ENCODE peak calls at places on chromosome 19, in nine cellular contexts. H is NCI-H2081, G is NCI-H526 treated with DMSO at 0.1 percent for 48 hours, D is amniotic stem cell, Y is GM23338, C is B cell, P is heart left ventricle, I is AG10803, S is NCI-H2171 treated with DMSO at 0.1 percent for 48 hours. K is an unnamed sample.

GRCh38 chr19:47435196-47435595 is 15.9 kb upstream of the MEIS3 start:
- DNase-seq in H (no peak), G (no peak), D (no peak), Y (no peak), C (no peak), P (no peak), I (no peak), S (no peak), K (no peak)

GRCh38 chr19:17420267-17420924 is 549 bp downstream of the MVB12A start:
- DNase-seq in H (no peak), G (no peak), D (no peak), Y (peak; percentile 68), C (no peak), P (peak; percentile 47), I (no peak), S (peak; percentile 18), K (peak; percentile 71)

GRCh38 chr19:15419413-15420025 is 731 bp upstream of the AKAP8L start:
- DNase-seq in H (no peak), G (no peak), D (no peak), Y (no peak), C (no peak), P (peak; percentile 22), I (peak; percentile 39), S (no peak), K (no peak)

GRCh38 chr19:39163621-39164020 is 33.1 kb upstream of the NCCRP1 start:
- DNase-seq in H (no peak), G (no peak), D (no peak), Y (no peak), C (no peak), P (no peak), I (no peak), S (no peak), K (no peak)

GRCh38 chr19:6220385-6221191 is 59.2 kb downstream of the MLLT1 start:
- DNase-seq in H (no peak), G (no peak), D (no peak), Y (no peak), C (no peak), P (no peak), I (peak; percentile 84), S (no peak), K (peak; percentile 82)

GRCh38 chr19:4352701-4353121 is 9.3 kb downstream of the MPND start:
- DNase-seq in H (peak; percentile 18), G (no peak), D (no peak), Y (peak; percentile 87), C (peak; percentile 70), P (no peak), I (peak; percentile 64), S (peak; percentile 64), K (no peak)

GRCh38 chr19:29831041-29831548 is 19.3 kb downstream of the CCNE1 start:
- DNase-seq in H (no peak), G (no peak), D (no peak), Y (no peak), C (no peak), P (no peak), I (no peak), S (no peak), K (no peak)

GRCh38 chr19:39261704-39262103 is 6.5 kb upstream of the IFNL2 start:
- DNase-seq in H (no peak), G (no peak), D (no peak), Y (no peak), C (no peak), P (no peak), I (no peak), S (no peak), K (no peak)

GRCh38 chr19:35704218-35704617 is at the start of gene ZBTB32:
- DNase-seq in H (no peak), G (no peak), D (no peak), Y (peak; percentile 90), C (no peak), P (peak; percentile 61), I (peak; percentile 51), S (no peak), K (no peak)

GRCh38 chr19:35439921-35440320 is 8.1 kb upstream of the FFAR2 start:
- DNase-seq in H (no peak), G (no peak), D (no peak), Y (no peak), C (no peak), P (no peak), I (no peak), S (no peak), K (no peak)

GRCh38 chr19:55686311-55687050 is 11.5 kb downstream of the EPN1 start:
- DNase-seq in H (no peak), G (no peak), D (no peak), Y (no peak), C (no peak), P (peak; percentile 21), I (no peak), S (no peak), K (no peak)

GRCh38 chr19:14031719-14032480 is at the start of gene IL27RA:
- DNase-seq in H (peak; percentile 56), G (peak; percentile 28), D (peak; percentile 26), Y (peak; percentile 80), C (peak; percentile 79), P (peak; percentile 76), I (peak; percentile 37), S (peak; percentile 74), K (no peak)

GRCh38 chr19:29380581-29380980 is 145.2 kb upstream of the VSTM2B start:
- DNase-seq in H (no peak), G (no peak), D (no peak), Y (no peak), C (no peak), P (no peak), I (no peak), S (no peak), K (no peak)

GRCh38 chr19:41265376-41266153 is 1.4 kb downstream of the HNRNPUL1 start:
- DNase-seq in H (no peak), G (no peak), D (no peak), Y (peak; percentile 11), C (no peak), P (no peak), I (peak; percentile 34), S (no peak), K (no peak)

GRCh38 chr19:12052057-12052570 is 647 bp downstream of the ZNF878 start:
- DNase-seq in H (no peak), G (no peak), D (no peak), Y (peak; percentile 40), C (no peak), P (no peak), I (no peak), S (no peak), K (no peak)

GRCh38 chr19:56660381-56661105 is 11.0 kb downstream of the ZNF835 start:
- DNase-seq in H (no peak), G (no peak), D (no peak), Y (no peak), C (no peak), P (peak; percentile 58), I (no peak), S (no peak), K (peak; percentile 59)

GRCh38 chr19:58514564-58515020 is 2.8 kb upstream of the SLC27A5 start:
- DNase-seq in H (no peak), G (no peak), D (no peak), Y (no peak), C (no peak), P (no peak), I (no peak), S (no peak), K (no peak)

GRCh38 chr19:17555929-17556813 is 722 bp downstream of the COLGALT1 start:
- DNase-seq in H (no peak), G (no peak), D (no peak), Y (peak; percentile 81), C (peak; percentile 47), P (peak; percentile 87), I (peak; percentile 74), S (peak; percentile 19), K (peak; percentile 77)

GRCh38 chr19:6092329-6093286 is 17.7 kb downstream of the RFX2 start:
- DNase-seq in H (no peak), G (peak; percentile 18), D (peak; percentile 80), Y (peak; percentile 85), C (no peak), P (peak; percentile 87), I (peak; percentile 91), S (peak; percentile 96), K (peak; percentile 70)

GRCh38 chr19:56121180-56122167 is at the start of gene ZNF787:
- DNase-seq in H (peak; percentile 97), G (peak; percentile 95), D (peak; percentile 92), Y (peak; percentile 98), C (peak; percentile 99), P (peak; percentile 100), I (peak; percentile 97), S (peak; percentile 93), K (peak; percentile 99)

GRCh38 chr19:40771101-40771539 is 4.2 kb upstream of the MIA start:
- DNase-seq in H (no peak), G (no peak), D (no peak), Y (peak; percentile 49), C (no peak), P (no peak), I (no peak), S (peak; percentile 29), K (no peak)

GRCh38 chr19:41709951-41710645 is 1.7 kb downstream of the CEACAM5 start:
- DNase-seq in H (no peak), G (no peak), D (no peak), Y (no peak), C (no peak), P (no peak), I (no peak), S (no peak), K (no peak)

GRCh38 chr19:6161271-6161850 is 25.9 kb downstream of the ACSBG2 start:
- DNase-seq in H (peak; percentile 6), G (no peak), D (no peak), Y (peak; percentile 86), C (no peak), P (peak; percentile 64), I (no peak), S (peak; percentile 14), K (no peak)

K was measured in ovary.